ENCODE peak calls at places on chromosome 7, in seven cellular contexts. M is HCT116, J is K562, X is GM12878, K is H1, V is SK-N-SH, N is HepG2. P is an unnamed sample.

GRCh38 chr7:154672659-154673415 is 330.1 kb downstream of the PAXIP1 start:
- DNase-seq in M (no peak), J (peak), X (no peak), K (no peak), V (no peak), N (no peak), P (no peak)

GRCh38 chr7:3112499-3113134 is 69.0 kb upstream of the CARD11 start:
- DNase-seq in M (no peak), J (no peak), X (no peak), K (no peak), V (no peak), N (no peak), P (peak)

GRCh38 chr7:126398851-126399529 is 853.8 kb downstream of the GRM8 start:
- DNase-seq in M (no peak), J (no peak), X (no peak), K (no peak), V (no peak), N (no peak), P (no peak)

GRCh38 chr7:20742913-20743312 is 43.8 kb downstream of the SP8 start:
- DNase-seq in M (no peak), J (no peak), X (no peak), K (no peak), V (no peak), N (no peak), P (no peak)

GRCh38 chr7:5704534-5704922 is 76.9 kb downstream of the RNF216 start:
- DNase-seq in M (peak), J (peak), X (no peak), K (peak), V (peak), N (peak), P (peak)

GRCh38 chr7:1058821-1059199 is 14.5 kb downstream of the GPR146 start:
- DNase-seq in M (no peak), J (no peak), X (no peak), K (no peak), V (no peak), N (no peak), P (no peak)

GRCh38 chr7:13581097-13581496 is 408.4 kb downstream of the ETV1 start:
- DNase-seq in M (no peak), J (no peak), X (no peak), K (no peak), V (no peak), N (no peak), P (no peak)

GRCh38 chr7:115271332-115272235 is 349.7 kb downstream of the MDFIC start:
- DNase-seq in M (no peak), J (no peak), X (no peak), K (no peak), V (no peak), N (no peak), P (no peak)

GRCh38 chr7:154744226-154744860 is 258.6 kb downstream of the PAXIP1 start:
- DNase-seq in M (no peak), J (peak), X (no peak), K (peak), V (peak), N (no peak), P (peak)

GRCh38 chr7:28787116-28787515 is 171.0 kb downstream of the TRIL start:
- DNase-seq in M (no peak), J (no peak), X (no peak), K (no peak), V (no peak), N (no peak), P (no peak)

GRCh38 chr7:133053321-133053891 is 28.5 kb downstream of the CHCHD3 start:
- DNase-seq in M (no peak), J (no peak), X (no peak), K (no peak), V (no peak), N (no peak), P (no peak)

GRCh38 chr7:75989726-75990388 is 4.5 kb downstream of the TMEM120A start:
- DNase-seq in M (no peak), J (no peak), X (no peak), K (no peak), V (peak), N (peak), P (no peak)

GRCh38 chr7:102874966-102875365 is 37.8 kb upstream of the LRRC17 start:
- DNase-seq in M (no peak), J (no peak), X (no peak), K (no peak), V (no peak), N (no peak), P (no peak)

GRCh38 chr7:47990592-47990991 is 11.2 kb upstream of the HUS1 start:
- DNase-seq in M (no peak), J (no peak), X (no peak), K (no peak), V (no peak), N (no peak), P (no peak)

GRCh38 chr7:83677180-83677866 is 28.4 kb upstream of the SEMA3E start:
- DNase-seq in M (peak), J (no peak), X (no peak), K (no peak), V (peak), N (no peak), P (peak)

GRCh38 chr7:25726682-25727357 is 425.2 kb upstream of the NFE2L3 start:
- DNase-seq in M (no peak), J (no peak), X (no peak), K (no peak), V (no peak), N (no peak), P (no peak)

GRCh38 chr7:18221377-18222290 is 194.0 kb upstream of the PRPS1L1 start:
- DNase-seq in M (no peak), J (no peak), X (no peak), K (no peak), V (no peak), N (no peak), P (no peak)

GRCh38 chr7:123624527-123625183 is 23.0 kb downstream of the ASB15 start:
- DNase-seq in M (no peak), J (peak), X (peak), K (peak), V (peak), N (peak), P (no peak)

GRCh38 chr7:140678816-140679130 is 6.0 kb downstream of the ADCK2 start:
- DNase-seq in M (no peak), J (no peak), X (no peak), K (no peak), V (no peak), N (no peak), P (no peak)

GRCh38 chr7:140679186-140679585 is 6.4 kb downstream of the ADCK2 start:
- DNase-seq in M (no peak), J (no peak), X (no peak), K (no peak), V (no peak), N (no peak), P (no peak)

GRCh38 chr7:140678081-140678815 is 5.5 kb downstream of the ADCK2 start:
- DNase-seq in M (no peak), J (no peak), X (no peak), K (no peak), V (no peak), N (no peak), P (no peak)

GRCh38 chr7:140676303-140676702 is 3.6 kb downstream of the ADCK2 start:
- DNase-seq in M (no peak), J (no peak), X (no peak), K (no peak), V (no peak), N (no peak), P (no peak)

DNA sequence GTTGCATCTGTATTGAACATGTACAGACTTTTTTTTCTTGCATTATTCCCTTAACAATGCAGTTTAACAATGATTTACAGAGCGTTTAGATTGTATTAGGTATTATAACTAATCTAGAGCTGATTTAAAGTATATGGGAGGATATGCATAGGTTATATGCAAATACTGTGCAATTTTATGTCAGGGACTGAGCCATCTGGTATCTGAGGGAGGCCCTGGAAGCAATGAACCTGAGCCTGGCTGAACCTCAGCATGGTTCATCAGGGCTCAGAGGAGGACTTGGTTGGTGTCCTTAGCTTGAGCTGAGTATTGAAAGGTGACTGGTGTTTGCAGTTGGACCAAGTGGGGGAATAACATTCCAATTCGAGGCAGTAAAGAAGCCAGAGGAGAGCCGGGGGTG is 4.8 kb downstream of the ADCK2 start:
- DNase-seq in M (no peak), J (no peak), X (no peak), K (no peak), V (no peak), N (no peak), P (no peak)
- TF ChIP-seq JUND in M (no peak), J (no peak), X (no peak), K (no peak), V (no peak), N (no peak), P (no peak)

DNA sequence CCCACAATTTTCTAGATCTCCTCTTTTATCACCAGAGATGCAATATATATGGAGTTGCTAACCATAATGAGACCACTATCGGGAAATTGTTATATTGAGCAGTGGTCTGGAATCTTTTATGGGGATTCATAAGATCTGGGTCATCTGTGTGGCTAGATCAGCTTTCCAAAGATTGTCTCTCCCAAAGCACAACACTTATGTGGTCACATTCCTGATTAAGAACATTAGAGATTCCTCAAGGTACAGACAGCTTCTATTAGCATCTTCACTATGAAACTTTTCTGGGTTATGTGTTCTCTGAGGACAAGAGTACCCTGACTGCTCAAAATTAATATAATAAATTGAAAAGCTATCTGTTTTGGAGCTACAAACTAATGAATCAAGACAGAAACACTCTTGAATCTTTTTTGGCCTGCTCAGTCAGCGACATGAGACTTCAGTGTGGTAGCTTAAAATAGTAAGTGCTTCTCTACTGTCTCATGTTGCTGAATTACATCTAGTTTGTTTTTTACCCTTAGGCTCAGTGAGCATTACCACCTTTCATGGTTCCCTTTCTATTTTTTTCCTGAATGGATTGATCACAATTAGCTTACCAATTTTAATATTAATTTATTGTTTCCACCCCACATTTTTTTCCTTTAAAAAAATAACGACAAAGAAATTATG is 42.6 kb upstream of the STRIP2 start:
- DNase-seq in M (no peak), J (no peak), X (no peak), K (no peak), V (no peak), N (no peak), P (no peak)
- TF ChIP-seq JUND in M (no peak), J (no peak), X (no peak), K (no peak), V (no peak), N (no peak), P (no peak)

GRCh38 chr7:139731802-139732470 is 45.9 kb downstream of the HIPK2 start:
- DNase-seq in M (peak), J (no peak), X (no peak), K (no peak), V (no peak), N (peak), P (peak)
- TF ChIP-seq JUND in M (peak), J (no peak), X (no peak), K (no peak), V (peak), N (peak), P (peak)

GRCh38 chr7:116515584-116515983 is 9.3 kb upstream of the CAV1 start:
- DNase-seq in M (no peak), J (no peak), X (no peak), K (no peak), V (no peak), N (no peak), P (no peak)

GRCh38 chr7:116509982-116510579 is 10.5 kb downstream of the CAV2 start:
- DNase-seq in M (no peak), J (no peak), X (no peak), K (no peak), V (no peak), N (no peak), P (no peak)

GRCh38 chr7:116511552-116512523 is 12.3 kb downstream of the CAV2 start:
- DNase-seq in M (peak), J (no peak), X (peak), K (no peak), V (no peak), N (peak), P (no peak)

GRCh38 chr7:116510795-116511194 is 11.3 kb downstream of the CAV2 start:
- DNase-seq in M (no peak), J (no peak), X (no peak), K (no peak), V (no peak), N (no peak), P (no peak)

GRCh38 chr7:116512524-116513188 is 12.2 kb upstream of the CAV1 start:
- DNase-seq in M (no peak), J (no peak), X (no peak), K (no peak), V (no peak), N (no peak), P (no peak)
- TF ChIP-seq JUND in M (peak), J (no peak), X (no peak), K (no peak), V (peak), N (no peak), P (no peak)

DNA sequence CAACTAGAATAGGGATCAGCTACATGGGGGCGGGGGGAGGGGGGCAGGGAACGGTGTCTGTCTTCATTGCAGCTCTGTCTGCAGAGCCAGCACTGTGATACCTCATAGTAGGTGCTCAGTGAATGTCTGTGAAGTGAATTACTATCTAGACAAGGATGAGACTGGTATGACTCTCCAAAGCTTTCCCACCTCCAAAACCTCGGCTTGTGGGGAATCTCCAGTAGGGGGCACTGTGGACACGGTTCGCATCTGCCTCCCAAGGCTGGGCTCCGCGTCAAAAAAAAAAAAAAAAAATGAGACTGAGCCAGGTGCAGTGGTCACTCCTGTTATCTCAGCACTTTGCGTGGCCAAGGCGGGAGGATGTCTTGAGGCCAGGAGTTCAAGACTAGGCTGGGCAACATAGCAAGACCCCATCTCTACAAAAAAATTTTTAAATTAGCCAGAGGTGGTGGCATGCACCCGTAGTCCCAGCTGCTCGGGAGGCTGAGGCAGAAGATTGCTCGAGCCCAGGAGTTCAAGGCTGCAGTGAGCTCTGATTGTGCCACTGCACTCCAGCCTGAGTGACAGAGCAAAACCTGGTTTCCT is 9.6 kb downstream of the TRIM56 start:
- DNase-seq in M (no peak), J (peak), X (no peak), K (peak), V (peak), N (peak), P (no peak)
- TF ChIP-seq JUND in M (no peak), J (peak), X (no peak), K (no peak), V (peak), N (no peak), P (no peak)

GRCh38 chr7:158286210-158286609 is 301.4 kb downstream of the PTPRN2 start:
- DNase-seq in M (no peak), J (no peak), X (no peak), K (no peak), V (no peak), N (no peak), P (no peak)

GRCh38 chr7:158285383-158285770 is 302.2 kb downstream of the PTPRN2 start:
- DNase-seq in M (no peak), J (no peak), X (no peak), K (no peak), V (no peak), N (no peak), P (no peak)

GRCh38 chr7:158289761-158290523 is 297.7 kb downstream of the PTPRN2 start:
- DNase-seq in M (no peak), J (no peak), X (no peak), K (no peak), V (no peak), N (no peak), P (no peak)

GRCh38 chr7:158292948-158293347 is 294.7 kb downstream of the PTPRN2 start:
- DNase-seq in M (no peak), J (no peak), X (no peak), K (no peak), V (no peak), N (no peak), P (no peak)

GRCh38 chr7:158289231-158289630 is 298.4 kb downstream of the PTPRN2 start:
- DNase-seq in M (no peak), J (no peak), X (no peak), K (no peak), V (no peak), N (no peak), P (no peak)
- TF ChIP-seq JUND in M (no peak), J (no peak), X (no peak), K (no peak), V (no peak), N (no peak), P (no peak)

GRCh38 chr7:129574487-129574886 is 37.0 kb upstream of the NRF1 start:
- DNase-seq in M (no peak), J (no peak), X (no peak), K (no peak), V (no peak), N (no peak), P (no peak)
- TF ChIP-seq JUND in M (no peak), J (no peak), X (no peak), K (no peak), V (no peak), N (no peak), P (no peak)

GRCh38 chr7:118110178-118110577 is 73.8 kb upstream of the LSM8 start:
- DNase-seq in M (no peak), J (no peak), X (no peak), K (no peak), V (no peak), N (no peak), P (no peak)

GRCh38 chr7:118109607-118110006 is 74.4 kb upstream of the LSM8 start:
- DNase-seq in M (no peak), J (no peak), X (no peak), K (no peak), V (no peak), N (peak), P (no peak)

DNA sequence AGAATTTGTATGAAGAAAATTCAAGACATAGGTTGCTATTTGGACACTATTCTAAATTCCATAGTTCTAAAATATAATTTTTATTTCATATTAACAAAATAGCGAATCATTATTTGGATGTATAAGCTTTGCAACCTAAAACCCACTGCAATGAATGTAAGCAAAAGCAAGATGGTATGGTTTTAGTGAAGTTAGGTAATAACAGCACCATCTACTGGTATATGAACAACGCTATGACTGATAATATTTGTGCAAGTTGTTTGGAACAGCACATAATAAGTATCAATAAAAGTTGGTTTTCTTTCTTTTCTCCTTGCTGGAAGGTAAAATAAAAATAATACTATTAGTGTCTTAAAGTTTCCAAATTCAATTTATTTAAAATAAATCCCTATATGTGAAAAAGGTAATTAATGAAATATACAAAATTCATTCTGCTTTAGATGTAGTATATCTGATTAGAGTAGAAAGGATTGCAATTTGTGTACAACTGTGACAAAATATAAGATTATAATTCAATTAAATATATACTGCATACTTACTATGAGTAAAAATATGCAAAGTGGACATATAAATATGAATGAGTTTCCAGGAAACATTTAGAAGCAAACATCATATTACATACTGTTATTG is 79.0 kb upstream of the LSM8 start:
- DNase-seq in M (peak), J (no peak), X (no peak), K (no peak), V (peak), N (no peak), P (peak)
- TF ChIP-seq JUND in M (no peak), J (no peak), X (no peak), K (no peak), V (no peak), N (no peak), P (no peak)

DNA sequence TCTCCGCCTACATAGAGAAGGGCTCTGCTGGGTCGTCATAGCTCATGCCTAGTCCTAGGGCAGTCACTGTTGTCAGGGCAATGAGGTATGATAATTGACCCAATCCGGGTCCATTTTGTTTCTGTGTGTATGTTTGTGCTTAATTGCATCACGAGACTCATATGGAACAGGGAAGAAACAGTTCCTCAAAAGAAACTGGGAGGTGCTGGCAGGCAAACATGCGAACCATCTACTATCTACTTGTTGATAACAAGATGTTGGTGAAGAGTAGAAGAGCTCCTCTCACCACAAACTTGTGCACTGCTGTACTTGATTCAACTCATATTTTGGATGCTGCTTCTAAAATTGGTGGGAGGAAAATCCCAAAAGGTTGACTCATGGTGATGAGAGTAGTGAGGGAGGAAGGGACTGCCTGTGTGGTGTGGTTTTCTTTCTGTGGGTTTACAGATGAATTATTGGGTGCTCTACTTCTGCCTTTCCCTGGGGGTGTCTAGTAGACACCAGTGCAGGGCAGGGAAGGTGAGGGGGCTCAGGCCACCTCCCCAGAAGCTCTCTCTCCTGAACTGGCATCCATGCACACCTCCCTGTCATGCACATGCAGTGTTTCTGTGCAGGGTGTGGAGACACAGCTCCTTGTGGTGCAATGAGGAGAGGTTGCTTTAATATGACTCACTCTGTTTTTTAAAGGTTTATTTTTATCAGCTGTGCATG is 29.4 kb downstream of the LSMEM1 start:
- DNase-seq in M (no peak), J (no peak), X (peak), K (no peak), V (no peak), N (no peak), P (no peak)
- TF ChIP-seq JUND in M (no peak), J (no peak), X (no peak), K (no peak), V (peak), N (no peak), P (no peak)

P was measured in T47D.